ENCODE peak calls at places on chromosomes 4 and X, in four cellular contexts. Q is HepG2, S is H1, X is GM12878. T is an unnamed sample.

GRCh38 chr4:115851918-115852766 is 738.7 kb upstream of the NDST4 start:
- DNase-seq in Q (peak), S (peak), X (peak), T (peak)

GRCh38 chrX:2498781-2499302 is 1.9 kb downstream of the DHRSX start:
- DNase-seq in Q (peak), S (no peak), X (no peak), T (peak)

GRCh38 chrX:68504237-68504636 is 5.4 kb downstream of the YIPF6 start:
- DNase-seq in Q (no peak), S (no peak), X (no peak), T (no peak)

GRCh38 chr4:109574931-109575804 is 15.1 kb downstream of the MCUB start:
- DNase-seq in Q (no peak), S (no peak), X (no peak), T (no peak)

GRCh38 chr4:150283689-150284088 is 205.4 kb downstream of the DCLK2 start:
- DNase-seq in Q (no peak), S (no peak), X (no peak), T (no peak)

GRCh38 chr4:31100551-31100950 is 380.4 kb downstream of the PCDH7 start:
- DNase-seq in Q (no peak), S (no peak), X (no peak), T (no peak)

GRCh38 chr4:30380404-30380998 is 339.7 kb upstream of the PCDH7 start:
- DNase-seq in Q (peak), S (peak), X (no peak), T (peak)

GRCh38 chr4:143083811-143084472 is 100.8 kb upstream of the USP38 start:
- DNase-seq in Q (no peak), S (no peak), X (no peak), T (no peak)

GRCh38 chr4:13912966-13913365 is 285.4 kb upstream of the BOD1L1 start:
- DNase-seq in Q (no peak), S (no peak), X (no peak), T (no peak)

GRCh38 chrX:153878969-153879653 is 6.9 kb downstream of the L1CAM start:
- DNase-seq in Q (no peak), S (no peak), X (no peak), T (no peak)
- TF ChIP-seq YY1 in Q (no peak), S (no peak), X (no peak), T (no peak)

GRCh38 chrX:116204947-116205346 is 34.4 kb downstream of the AGTR2 start:
- DNase-seq in Q (peak), S (no peak), X (no peak), T (no peak)
- TF ChIP-seq BRCA1 in Q (no peak), S (no peak), X (no peak), T (no peak)

DNA sequence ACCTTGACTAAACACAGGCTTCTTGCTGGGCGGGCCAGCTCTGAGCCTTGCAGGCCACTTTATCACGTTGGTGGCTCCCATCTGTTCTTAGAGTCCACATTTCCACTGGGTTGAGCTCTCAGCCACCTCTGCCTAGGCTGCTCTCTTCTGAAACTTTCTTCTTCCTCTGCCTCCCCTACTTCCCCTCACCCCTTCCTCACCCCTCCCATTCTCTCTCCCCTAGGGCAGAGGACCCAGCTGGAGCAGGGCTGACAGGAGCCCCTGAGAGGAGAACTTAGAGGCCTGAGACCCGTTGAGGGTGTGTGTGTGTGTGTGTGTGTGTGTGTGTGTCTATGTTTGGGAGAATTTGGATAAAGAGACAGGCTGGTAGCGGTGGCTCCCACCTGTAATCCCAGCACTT is 19.9 kb upstream of the TMSB4X start:
- DNase-seq in Q (no peak), S (no peak), X (no peak), T (no peak)
- TF ChIP-seq POLR2AphosphoS5 in Q (no peak), S (no peak), X (no peak), T (no peak)

DNA sequence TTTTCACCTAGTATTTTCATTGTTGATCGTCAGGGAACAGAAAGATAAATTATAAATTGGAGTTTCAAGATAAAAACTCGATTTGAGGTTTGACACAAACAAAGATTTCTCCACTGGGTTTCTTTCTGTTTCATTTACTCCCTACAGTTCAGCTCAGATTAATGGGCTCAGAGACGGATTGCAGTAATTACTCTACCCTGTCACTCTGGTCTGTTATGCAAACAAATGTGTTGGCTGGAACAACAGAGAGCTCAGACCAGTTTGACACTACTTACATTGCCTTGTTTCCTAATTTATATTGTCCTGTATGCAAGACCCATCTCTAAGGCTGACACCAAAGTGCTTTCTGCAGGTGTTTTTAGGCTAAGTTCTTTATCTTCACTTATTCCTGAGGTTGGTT is 909.3 kb upstream of the PRKX start:
- DNase-seq in Q (no peak), S (no peak), X (no peak), T (no peak)
- TF ChIP-seq YY1 in Q (no peak), S (no peak), X (no peak), T (no peak)

GRCh38 chrX:11864171-11864570 is 106.1 kb downstream of the MSL3 start:
- DNase-seq in Q (no peak), S (no peak), X (no peak), T (no peak)

GRCh38 chrX:11870789-11871188 is 112.8 kb downstream of the MSL3 start:
- DNase-seq in Q (no peak), S (no peak), X (no peak), T (no peak)

GRCh38 chrX:11867610-11868345 is 109.7 kb downstream of the MSL3 start:
- DNase-seq in Q (no peak), S (no peak), X (no peak), T (no peak)
- TF ChIP-seq BRCA1 in Q (no peak), S (no peak), X (no peak), T (no peak)

GRCh38 chrX:120308959-120309872 is 2.0 kb downstream of the TMEM255A start:
- DNase-seq in Q (peak), S (no peak), X (peak), T (no peak)
- TF ChIP-seq POLR2AphosphoS5 in Q (no peak), S (no peak), X (no peak), T (no peak)

GRCh38 chr4:175051974-175052373 is 133.8 kb downstream of the ADAM29 start:
- DNase-seq in Q (no peak), S (no peak), X (no peak), T (no peak)

DNA sequence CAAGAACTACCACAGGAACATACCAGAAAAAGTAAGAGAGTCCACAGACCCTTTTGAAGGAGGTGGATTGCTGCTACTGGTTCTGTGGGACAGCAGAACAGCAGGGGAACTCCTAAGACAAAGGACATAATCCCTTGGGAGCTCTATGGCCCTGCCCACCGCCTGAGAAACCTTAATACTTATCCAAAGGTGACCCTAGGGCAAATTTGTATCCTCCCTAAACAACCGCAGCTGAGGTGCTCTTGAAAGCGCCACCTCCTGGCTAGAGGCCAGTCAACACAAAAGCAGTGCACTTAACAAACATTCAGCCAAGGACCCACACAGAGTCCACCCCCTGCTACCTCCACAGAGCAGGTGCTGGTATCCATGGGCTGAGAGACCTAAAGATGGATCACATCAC is 136.8 kb downstream of the ADAM29 start:
- DNase-seq in Q (no peak), S (peak), X (no peak), T (no peak)
- TF ChIP-seq YY1 in Q (no peak), S (no peak), X (no peak), T (no peak)

DNA sequence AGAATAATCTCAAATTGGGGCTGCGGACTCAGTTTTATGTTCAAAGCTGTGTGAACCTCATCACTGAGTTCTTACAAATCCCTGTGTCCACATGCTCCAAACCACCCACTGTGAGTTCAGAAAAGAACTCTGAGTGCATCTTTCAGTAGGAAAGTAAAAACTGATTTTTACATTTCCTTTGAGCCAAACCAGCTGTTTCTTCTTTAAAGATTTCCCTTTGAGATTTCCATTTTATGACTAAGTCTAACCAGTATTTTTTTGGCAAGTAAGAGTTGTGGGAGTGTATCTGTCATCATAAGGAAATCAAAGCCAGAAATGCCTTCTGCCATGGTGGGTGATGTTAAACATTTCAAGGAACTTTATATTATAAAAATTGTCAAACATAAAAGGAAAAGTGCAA is 100.0 kb downstream of the TET2 start:
- DNase-seq in Q (no peak), S (no peak), X (no peak), T (no peak)
- TF ChIP-seq BRCA1 in Q (no peak), S (no peak), X (no peak), T (no peak)